ENCODE peak calls at places on chromosomes 7 and 10, in four cellular contexts. One of them, this sample, is unnamed.
A peak's percentile ranks its signal among the peaks of the same experiment; 100 is the strongest.

GRCh38 chr7:74040791-74041520 is 13.0 kb downstream of the ELN start:
- DNase-seq in body of pancreas: no peak
- DNase-seq in NCI-H1048: no peak
- DNase-seq in HS-5: no peak
- DNase-seq in this sample: no peak

GRCh38 chr10:91680521-91680920 is 47.6 kb upstream of the PPP1R3C start:
- DNase-seq in body of pancreas: no peak
- DNase-seq in NCI-H1048: no peak
- DNase-seq in HS-5: no peak
- DNase-seq in this sample: no peak

GRCh38 chr7:126185959-126186580 is 1066.7 kb downstream of the GRM8 start:
- DNase-seq in body of pancreas: no peak
- DNase-seq in NCI-H1048: no peak
- DNase-seq in HS-5: no peak
- DNase-seq in this sample: no peak

GRCh38 chr10:101839421-101840063 is 4.1 kb downstream of the KCNIP2 start:
- DNase-seq in body of pancreas: peak; percentile 56
- DNase-seq in NCI-H1048: no peak
- DNase-seq in HS-5: no peak
- DNase-seq in this sample: peak; percentile 66

GRCh38 chr7:57211428-57212100 is 79.3 kb upstream of the ZNF479 start:
- DNase-seq in body of pancreas: no peak
- DNase-seq in NCI-H1048: no peak
- DNase-seq in HS-5: no peak
- DNase-seq in this sample: no peak

GRCh38 chr7:149496642-149497391 is 792 bp downstream of the ZNF746 start:
- DNase-seq in body of pancreas: peak; percentile 57
- DNase-seq in NCI-H1048: no peak
- DNase-seq in HS-5: no peak
- DNase-seq in this sample: peak; percentile 69

GRCh38 chr7:136128050-136128449 is 150.9 kb upstream of the MTPN start:
- DNase-seq in body of pancreas: no peak
- DNase-seq in NCI-H1048: no peak
- DNase-seq in HS-5: no peak
- DNase-seq in this sample: no peak

GRCh38 chr10:113844091-113844490 is 9.8 kb downstream of the DCLRE1A start:
- DNase-seq in body of pancreas: no peak
- DNase-seq in NCI-H1048: no peak
- DNase-seq in HS-5: no peak
- DNase-seq in this sample: no peak

GRCh38 chr7:135147341-135147898 is 452 bp upstream of the TMEM140 start:
- DNase-seq in body of pancreas: no peak
- DNase-seq in NCI-H1048: no peak
- DNase-seq in HS-5: no peak
- DNase-seq in this sample: no peak

GRCh38 chr7:21355406-21355874 is 72.4 kb upstream of the SP4 start:
- DNase-seq in body of pancreas: no peak
- DNase-seq in NCI-H1048: no peak
- DNase-seq in HS-5: no peak
- DNase-seq in this sample: no peak

GRCh38 chr10:71178880-71179279 is 33.5 kb upstream of the UNC5B start:
- DNase-seq in body of pancreas: no peak
- DNase-seq in NCI-H1048: no peak
- DNase-seq in HS-5: no peak
- DNase-seq in this sample: no peak

GRCh38 chr7:27031289-27032172 is 64.3 kb downstream of the HOXA1 start:
- DNase-seq in body of pancreas: no peak
- DNase-seq in NCI-H1048: no peak
- DNase-seq in HS-5: peak; percentile 40
- DNase-seq in this sample: no peak

GRCh38 chr7:87148332-87148955 is 3.8 kb upstream of the DMTF1 start:
- DNase-seq in body of pancreas: no peak
- DNase-seq in NCI-H1048: no peak
- DNase-seq in HS-5: no peak
- DNase-seq in this sample: no peak